ENCODE peak calls at places on chromosomes 13 and 19, in ten cellular contexts. One of them, this sample, is unnamed.

GRCh38 chr19:3469638-3470499 is 10.5 kb downstream of the SMIM24 start:
- DNase-seq in foreskin fibroblast: peak
- DNase-seq in hypothalamus: no peak
- DNase-seq in NCI-H460: no peak
- DNase-seq in right atrium auricular region: no peak
- DNase-seq in left colon: no peak
- DNase-seq in HAP-1: no peak
- DNase-seq in activated CD4-positive, CD25-positive, alpha-beta regulatory T cell treated with anti-CD3 and anti-CD28 coated beads, Interleukin-2, amount 50 U/mL, for 16 hours: no peak
- DNase-seq in hippocampal formation: no peak
- DNase-seq in NCI-H146: no peak
- DNase-seq in this sample: no peak

GRCh38 chr13:73325351-73326214 is 266.8 kb downstream of the KLF5 start:
- DNase-seq in foreskin fibroblast: peak
- DNase-seq in activated CD4-positive, CD25-positive, alpha-beta regulatory T cell treated with anti-CD3 and anti-CD28 coated beads, Interleukin-2, amount 50 U/mL, for 16 hours: no peak
- DNase-seq in right atrium auricular region: no peak
- DNase-seq in NCI-H460: no peak
- DNase-seq in NCI-H146: no peak
- DNase-seq in left colon: no peak
- DNase-seq in HAP-1: no peak
- DNase-seq in hippocampal formation: no peak
- DNase-seq in hypothalamus: no peak
- DNase-seq in this sample: no peak

GRCh38 chr13:51728972-51729371 is 75.0 kb downstream of the DHRS12 start:
- DNase-seq in activated CD4-positive, CD25-positive, alpha-beta regulatory T cell treated with anti-CD3 and anti-CD28 coated beads, Interleukin-2, amount 50 U/mL, for 16 hours: no peak
- DNase-seq in foreskin fibroblast: peak
- DNase-seq in right atrium auricular region: no peak
- DNase-seq in hippocampal formation: no peak
- DNase-seq in NCI-H146: no peak
- DNase-seq in hypothalamus: no peak
- DNase-seq in HAP-1: no peak
- DNase-seq in NCI-H460: no peak
- DNase-seq in left colon: no peak
- DNase-seq in this sample: no peak

GRCh38 chr13:30696278-30697176 is 38.8 kb upstream of the ALOX5AP start:
- DNase-seq in HAP-1: no peak
- DNase-seq in right atrium auricular region: peak
- DNase-seq in activated CD4-positive, CD25-positive, alpha-beta regulatory T cell treated with anti-CD3 and anti-CD28 coated beads, Interleukin-2, amount 50 U/mL, for 16 hours: no peak
- DNase-seq in foreskin fibroblast: no peak
- DNase-seq in left colon: no peak
- DNase-seq in hypothalamus: peak
- DNase-seq in hippocampal formation: peak
- DNase-seq in NCI-H146: no peak
- DNase-seq in NCI-H460: no peak
- DNase-seq in this sample: no peak

GRCh38 chr13:114237415-114238112 is 2.9 kb downstream of the CDC16 start:
- DNase-seq in HAP-1: no peak
- DNase-seq in NCI-H460: no peak
- DNase-seq in right atrium auricular region: no peak
- DNase-seq in activated CD4-positive, CD25-positive, alpha-beta regulatory T cell treated with anti-CD3 and anti-CD28 coated beads, Interleukin-2, amount 50 U/mL, for 16 hours: no peak
- DNase-seq in hypothalamus: no peak
- DNase-seq in left colon: no peak
- DNase-seq in hippocampal formation: no peak
- DNase-seq in foreskin fibroblast: no peak
- DNase-seq in NCI-H146: no peak
- DNase-seq in this sample: no peak

GRCh38 chr19:1629256-1629808 is 23.1 kb downstream of the TCF3 start:
- DNase-seq in hypothalamus: no peak
- DNase-seq in left colon: no peak
- DNase-seq in right atrium auricular region: no peak
- DNase-seq in HAP-1: no peak
- DNase-seq in NCI-H460: no peak
- DNase-seq in foreskin fibroblast: no peak
- DNase-seq in NCI-H146: no peak
- DNase-seq in hippocampal formation: no peak
- DNase-seq in activated CD4-positive, CD25-positive, alpha-beta regulatory T cell treated with anti-CD3 and anti-CD28 coated beads, Interleukin-2, amount 50 U/mL, for 16 hours: no peak
- DNase-seq in this sample: no peak

GRCh38 chr19:51246153-51246552 is 4.7 kb upstream of the SIGLECL1 start:
- DNase-seq in hippocampal formation: no peak
- DNase-seq in left colon: no peak
- DNase-seq in HAP-1: no peak
- DNase-seq in right atrium auricular region: no peak
- DNase-seq in NCI-H146: no peak
- DNase-seq in foreskin fibroblast: no peak
- DNase-seq in hypothalamus: no peak
- DNase-seq in NCI-H460: no peak
- DNase-seq in activated CD4-positive, CD25-positive, alpha-beta regulatory T cell treated with anti-CD3 and anti-CD28 coated beads, Interleukin-2, amount 50 U/mL, for 16 hours: no peak
- DNase-seq in this sample: no peak

GRCh38 chr19:50850738-50851137 is 4.0 kb upstream of the KLK3 start:
- DNase-seq in left colon: no peak
- DNase-seq in hippocampal formation: no peak
- DNase-seq in NCI-H146: no peak
- DNase-seq in activated CD4-positive, CD25-positive, alpha-beta regulatory T cell treated with anti-CD3 and anti-CD28 coated beads, Interleukin-2, amount 50 U/mL, for 16 hours: no peak
- DNase-seq in foreskin fibroblast: no peak
- DNase-seq in HAP-1: no peak
- DNase-seq in right atrium auricular region: no peak
- DNase-seq in hypothalamus: no peak
- DNase-seq in NCI-H460: no peak
- DNase-seq in this sample: no peak

GRCh38 chr13:23325191-23325590 is 108.3 kb downstream of the SACS start:
- DNase-seq in hypothalamus: no peak
- DNase-seq in left colon: no peak
- DNase-seq in right atrium auricular region: no peak
- DNase-seq in activated CD4-positive, CD25-positive, alpha-beta regulatory T cell treated with anti-CD3 and anti-CD28 coated beads, Interleukin-2, amount 50 U/mL, for 16 hours: no peak
- DNase-seq in NCI-H460: no peak
- DNase-seq in HAP-1: no peak
- DNase-seq in hippocampal formation: no peak
- DNase-seq in NCI-H146: no peak
- DNase-seq in foreskin fibroblast: peak
- DNase-seq in this sample: no peak

GRCh38 chr13:37175996-37176395 is 70.5 kb upstream of the CSNK1A1L start:
- DNase-seq in right atrium auricular region: no peak
- DNase-seq in hippocampal formation: no peak
- DNase-seq in foreskin fibroblast: peak
- DNase-seq in left colon: no peak
- DNase-seq in HAP-1: no peak
- DNase-seq in NCI-H146: no peak
- DNase-seq in activated CD4-positive, CD25-positive, alpha-beta regulatory T cell treated with anti-CD3 and anti-CD28 coated beads, Interleukin-2, amount 50 U/mL, for 16 hours: no peak
- DNase-seq in NCI-H460: no peak
- DNase-seq in hypothalamus: no peak
- DNase-seq in this sample: peak

GRCh38 chr19:5487222-5487621 is 32.0 kb downstream of the ZNRF4 start:
- DNase-seq in hippocampal formation: no peak
- DNase-seq in right atrium auricular region: no peak
- DNase-seq in HAP-1: no peak
- DNase-seq in left colon: no peak
- DNase-seq in activated CD4-positive, CD25-positive, alpha-beta regulatory T cell treated with anti-CD3 and anti-CD28 coated beads, Interleukin-2, amount 50 U/mL, for 16 hours: no peak
- DNase-seq in foreskin fibroblast: no peak
- DNase-seq in hypothalamus: no peak
- DNase-seq in NCI-H146: no peak
- DNase-seq in NCI-H460: no peak
- DNase-seq in this sample: no peak

GRCh38 chr13:107835339-107836018 is 379.9 kb downstream of the LIG4 start:
- DNase-seq in HAP-1: no peak
- DNase-seq in hypothalamus: no peak
- DNase-seq in right atrium auricular region: no peak
- DNase-seq in left colon: no peak
- DNase-seq in NCI-H146: no peak
- DNase-seq in foreskin fibroblast: peak
- DNase-seq in activated CD4-positive, CD25-positive, alpha-beta regulatory T cell treated with anti-CD3 and anti-CD28 coated beads, Interleukin-2, amount 50 U/mL, for 16 hours: no peak
- DNase-seq in NCI-H460: no peak
- DNase-seq in hippocampal formation: no peak
- DNase-seq in this sample: no peak

GRCh38 chr19:19259741-19260140 is 13.4 kb downstream of the TM6SF2 start:
- DNase-seq in left colon: no peak
- DNase-seq in HAP-1: peak
- DNase-seq in hippocampal formation: no peak
- DNase-seq in NCI-H460: no peak
- DNase-seq in activated CD4-positive, CD25-positive, alpha-beta regulatory T cell treated with anti-CD3 and anti-CD28 coated beads, Interleukin-2, amount 50 U/mL, for 16 hours: no peak
- DNase-seq in right atrium auricular region: no peak
- DNase-seq in NCI-H146: peak
- DNase-seq in foreskin fibroblast: peak
- DNase-seq in hypothalamus: peak
- DNase-seq in this sample: peak

GRCh38 chr13:95256086-95256485 is 45.2 kb downstream of the ABCC4 start:
- DNase-seq in foreskin fibroblast: peak
- DNase-seq in HAP-1: no peak
- DNase-seq in hippocampal formation: no peak
- DNase-seq in right atrium auricular region: no peak
- DNase-seq in NCI-H146: no peak
- DNase-seq in activated CD4-positive, CD25-positive, alpha-beta regulatory T cell treated with anti-CD3 and anti-CD28 coated beads, Interleukin-2, amount 50 U/mL, for 16 hours: no peak
- DNase-seq in left colon: no peak
- DNase-seq in NCI-H460: no peak
- DNase-seq in hypothalamus: no peak
- DNase-seq in this sample: peak

GRCh38 chr13:45674908-45675307 is 27.2 kb upstream of the CBY2 start:
- DNase-seq in left colon: no peak
- DNase-seq in NCI-H460: no peak
- DNase-seq in hippocampal formation: no peak
- DNase-seq in foreskin fibroblast: peak
- DNase-seq in right atrium auricular region: no peak
- DNase-seq in NCI-H146: no peak
- DNase-seq in hypothalamus: no peak
- DNase-seq in activated CD4-positive, CD25-positive, alpha-beta regulatory T cell treated with anti-CD3 and anti-CD28 coated beads, Interleukin-2, amount 50 U/mL, for 16 hours: no peak
- DNase-seq in HAP-1: peak
- DNase-seq in this sample: no peak

GRCh38 chr13:42078113-42078769 is 29.8 kb downstream of the DGKH start:
- DNase-seq in foreskin fibroblast: no peak
- DNase-seq in right atrium auricular region: no peak
- DNase-seq in left colon: no peak
- DNase-seq in HAP-1: no peak
- DNase-seq in NCI-H460: peak
- DNase-seq in NCI-H146: no peak
- DNase-seq in hippocampal formation: peak
- DNase-seq in activated CD4-positive, CD25-positive, alpha-beta regulatory T cell treated with anti-CD3 and anti-CD28 coated beads, Interleukin-2, amount 50 U/mL, for 16 hours: no peak
- DNase-seq in hypothalamus: peak
- DNase-seq in this sample: no peak

This sample was measured in dermis microvascular lymphatic vessel endothelial cell.